ENCODE peak calls at places on chromosomes 6 and 20, in seven cellular contexts. A, P, C, W, K, U and Z are unnamed samples.

GRCh38 chr6:165519316-165519715 is 143.7 kb downstream of the PDE10A start:
- DNase-seq in P (no peak), K (no peak), W (no peak), A (no peak), U (no peak), C (no peak), Z (no peak)

GRCh38 chr6:107409942-107410341 is 49.4 kb downstream of the PDSS2 start:
- DNase-seq in U (no peak), P (no peak), K (no peak), A (no peak), C (no peak), W (no peak), Z (no peak)

GRCh38 chr20:29873946-29874345 is 1383.5 kb upstream of the DEFB115 start:
- DNase-seq in P (no peak), U (no peak), C (peak; percentile 60), A (peak; percentile 91), K (peak; percentile 81), W (peak; percentile 29), Z (peak; percentile 72)

GRCh38 chr6:69933239-69933638 is 66.9 kb downstream of the COL19A1 start:
- DNase-seq in C (no peak), U (no peak), K (no peak), A (no peak), W (no peak), P (no peak), Z (no peak)

GRCh38 chr6:72616406-72617015 is 5.4 kb upstream of the KCNQ5 start:
- DNase-seq in U (no peak), K (no peak), W (no peak), A (no peak), P (no peak), C (no peak), Z (no peak)

GRCh38 chr20:19834783-19835182 is 76.7 kb downstream of the RIN2 start:
- DNase-seq in K (no peak), P (no peak), C (no peak), W (no peak), U (no peak), A (no peak), Z (no peak)

GRCh38 chr6:109454483-109455160 is 950 bp downstream of the MICAL1 start:
- DNase-seq in U (no peak), K (peak; percentile 77), A (no peak), C (peak; percentile 53), P (peak; percentile 39), W (peak; percentile 76), Z (peak; percentile 50)

GRCh38 chr20:47638851-47639250 is 137.2 kb downstream of the NCOA3 start:
- DNase-seq in A (no peak), C (no peak), W (no peak), P (no peak), U (no peak), K (no peak), Z (no peak)

GRCh38 chr6:45584127-45584526 is 206.4 kb upstream of the SUPT3H start:
- DNase-seq in C (no peak), P (no peak), U (no peak), A (peak; percentile 55), K (no peak), W (no peak), Z (no peak)

GRCh38 chr6:134223761-134224445 is 94.0 kb downstream of the SGK1 start:
- DNase-seq in K (no peak), P (no peak), A (no peak), C (no peak), U (no peak), W (no peak), Z (no peak)

GRCh38 chr20:21684671-21685070 is 20.8 kb upstream of the PAX1 start:
- DNase-seq in A (no peak), U (no peak), W (no peak), K (no peak), C (no peak), P (no peak), Z (no peak)

GRCh38 chr20:60304931-60305330 is 346.7 kb downstream of the CDH26 start:
- DNase-seq in U (no peak), K (no peak), W (no peak), P (no peak), C (no peak), A (no peak), Z (no peak)

GRCh38 chr20:11569163-11569562 is 348.5 kb upstream of the BTBD3 start:
- DNase-seq in P (no peak), K (no peak), C (no peak), W (no peak), U (no peak), A (no peak), Z (no peak)

GRCh38 chr20:36336838-36337478 is 30.8 kb downstream of the DLGAP4 start:
- DNase-seq in W (no peak), A (no peak), P (no peak), K (no peak), U (no peak), C (no peak), Z (no peak)

GRCh38 chr6:21005816-21006553 is 471.7 kb downstream of the CDKAL1 start:
- DNase-seq in C (no peak), P (no peak), U (peak; percentile 85), K (no peak), W (no peak), A (no peak), Z (no peak)

GRCh38 chr6:113299526-113299925 is 557.6 kb upstream of the MARCKS start:
- DNase-seq in U (no peak), A (no peak), W (no peak), K (no peak), P (no peak), C (no peak), Z (no peak)

GRCh38 chr6:69343856-69344255 is 453.0 kb downstream of the LMBRD1 start:
- DNase-seq in U (no peak), C (no peak), A (no peak), K (no peak), P (no peak), W (no peak), Z (no peak)

GRCh38 chr20:63935447-63935846 is 20.8 kb downstream of the UCKL1 start:
- DNase-seq in W (no peak), P (no peak), K (no peak), C (no peak), U (no peak), A (no peak), Z (no peak)

GRCh38 chr6:166952122-166952521 is 4.2 kb downstream of the RNASET2 start:
- DNase-seq in A (no peak), U (no peak), K (no peak), W (no peak), P (no peak), C (no peak), Z (no peak)
- TF ChIP-seq POLR2A in A (no peak), U (no peak), K (no peak), W (no peak), P (no peak), C (no peak), Z (no peak)

GRCh38 chr6:44057931-44058616 is 69.2 kb downstream of the MRPL14 start:
- DNase-seq in U (no peak), K (no peak), A (no peak), P (no peak), W (no peak), C (no peak), Z (no peak)

GRCh38 chr6:44054635-44055559 is 72.4 kb downstream of the MRPL14 start:
- DNase-seq in K (no peak), A (no peak), P (no peak), U (no peak), W (no peak), C (no peak), Z (no peak)

GRCh38 chr6:44057238-44057930 is 69.9 kb downstream of the MRPL14 start:
- DNase-seq in P (no peak), A (no peak), K (no peak), C (no peak), U (no peak), W (no peak), Z (no peak)

GRCh38 chr6:44058617-44059358 is 68.5 kb downstream of the MRPL14 start:
- DNase-seq in P (no peak), W (peak; percentile 64), K (peak; percentile 94), C (peak; percentile 75), A (peak; percentile 95), U (peak; percentile 88), Z (peak; percentile 54)

GRCh38 chr6:44056392-44057237 is 70.6 kb downstream of the MRPL14 start:
- DNase-seq in W (peak; percentile 35), U (no peak), A (no peak), K (no peak), P (no peak), C (peak; percentile 70), Z (peak; percentile 37)
- H3K27ac ChIP-seq in W (peak overlapping the region; percentile 31), U (no peak overlapping the region), A (peak overlapping the region; percentile 79), K (no peak overlapping the region), P (no peak overlapping the region), C (peak overlapping the region; percentile 84), Z (no peak overlapping the region)

GRCh38 chr6:151288711-151289398 is 49.1 kb downstream of the AKAP12 start:
- DNase-seq in K (no peak), A (no peak), C (no peak), W (no peak), P (no peak), U (no peak), Z (no peak)

GRCh38 chr6:151284012-151284411 is 44.2 kb downstream of the AKAP12 start:
- DNase-seq in P (no peak), K (peak; percentile 44), U (no peak), W (no peak), A (no peak), C (no peak), Z (no peak)

GRCh38 chr6:151284431-151285060 is 44.8 kb downstream of the AKAP12 start:
- DNase-seq in P (no peak), U (no peak), C (no peak), K (peak; percentile 47), A (no peak), W (no peak), Z (no peak)

GRCh38 chr6:151286192-151286591 is 46.4 kb downstream of the AKAP12 start:
- DNase-seq in W (no peak), K (peak; percentile 48), U (no peak), P (peak; percentile 52), A (no peak), C (peak; percentile 24), Z (no peak)

DNA sequence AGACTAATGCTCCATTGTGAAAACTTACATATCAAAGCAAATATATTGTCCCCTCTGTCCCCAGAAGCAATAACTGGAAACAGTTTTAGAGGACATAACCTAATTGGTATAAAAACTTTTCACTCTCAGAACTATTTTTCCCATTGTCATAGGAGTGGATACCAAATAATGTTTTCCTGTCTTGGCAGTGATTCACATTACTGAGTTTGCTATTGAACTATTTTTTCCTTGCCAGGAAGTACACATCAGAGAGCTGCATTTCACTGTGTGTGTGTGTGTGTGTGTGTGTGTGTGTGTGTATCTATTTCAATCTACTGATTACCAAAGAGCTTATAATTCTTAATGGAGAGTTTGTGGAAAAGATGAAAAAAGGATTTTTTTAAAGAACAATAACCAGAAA is 45.4 kb downstream of the AKAP12 start:
- DNase-seq in W (no peak), P (no peak), C (no peak), A (no peak), U (no peak), K (no peak), Z (no peak)
- H3K4me3 ChIP-seq in W (no peak overlapping the region), P (no peak overlapping the region), C (no peak overlapping the region), A (no peak overlapping the region), U (no peak overlapping the region), K (no peak overlapping the region), Z (no peak overlapping the region)

DNA sequence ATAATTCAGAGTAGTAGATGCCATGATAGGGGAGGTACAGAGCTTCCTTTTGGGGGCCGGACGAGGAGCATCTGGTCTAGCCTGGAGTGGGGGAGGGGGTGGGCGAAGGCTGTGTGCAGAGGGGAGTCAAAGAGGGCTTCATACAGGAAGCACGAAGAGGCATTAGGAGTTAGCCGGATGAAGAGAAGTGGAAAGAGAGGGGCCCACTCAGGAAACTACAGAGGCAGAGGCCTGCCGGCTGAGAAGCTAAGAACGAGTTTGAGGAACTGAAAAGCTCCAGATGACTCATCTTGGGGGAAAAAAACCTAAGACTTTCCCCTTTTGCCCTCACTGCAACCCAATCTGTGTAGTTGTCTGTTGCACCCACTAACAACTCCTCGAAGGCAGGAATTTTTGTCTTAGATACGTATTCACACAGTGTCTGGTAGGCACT is 664 bp downstream of the CNPY3 start:
- DNase-seq in C (peak; percentile 34), K (peak; percentile 68), P (no peak), A (no peak), W (peak; percentile 48), U (no peak), Z (no peak)
- TF ChIP-seq POLR2A in C (no peak), K (no peak), P (no peak), A (no peak), W (no peak), U (no peak), Z (no peak)